ENCODE peak calls at places on chromosomes 4 and X, in eight cellular contexts. K is SK-N-SH, X is colonic mucosa, B is dorsolateral prefrontal cortex, Q is heart right ventricle, W is epithelial cell of prostate, F is pancreas, I is uterus. M is an unnamed sample.

GRCh38 chr4:145341381-145341780 is 140.3 kb upstream of the SMAD1 start:
- DNase-seq in K (no peak), X (no peak), B (no peak), Q (no peak), W (no peak), F (no peak), I (no peak), M (no peak)

GRCh38 chrX:79195027-79195426 is 50.5 kb downstream of the GPR174 start:
- DNase-seq in K (no peak), X (no peak), B (no peak), Q (no peak), W (no peak), F (no peak), I (no peak), M (no peak)

GRCh38 chrX:78545233-78545632 is 113.9 kb downstream of the RTL3 start:
- DNase-seq in K (no peak), X (no peak), B (no peak), Q (no peak), W (no peak), F (no peak), I (no peak), M (no peak)

GRCh38 chr4:153112071-153112460 is 92.2 kb upstream of the TRIM2 start:
- DNase-seq in K (no peak), X (no peak), B (no peak), Q (no peak), W (no peak), F (no peak), I (no peak), M (peak)

GRCh38 chrX:117957128-117957527 is 159.5 kb downstream of the KLHL13 start:
- DNase-seq in K (no peak), X (no peak), B (no peak), Q (no peak), W (no peak), F (no peak), I (no peak), M (no peak)

GRCh38 chrX:130637591-130637990 is 235.8 kb downstream of the RBMX2 start:
- DNase-seq in K (no peak), X (no peak), B (no peak), Q (no peak), W (no peak), F (no peak), I (no peak), M (no peak)

GRCh38 chr4:54063737-54064316 is 578 bp downstream of the CHIC2 start:
- DNase-seq in K (peak), X (peak), B (peak), Q (no peak), W (no peak), F (peak), I (peak), M (peak)

GRCh38 chr4:1283711-1284110 is 6.0 kb upstream of the MAEA start:
- DNase-seq in K (no peak), X (peak), B (no peak), Q (no peak), W (no peak), F (no peak), I (no peak), M (no peak)

GRCh38 chrX:124426824-124427223 is 80.5 kb downstream of the SH2D1A start:
- DNase-seq in K (no peak), X (no peak), B (no peak), Q (no peak), W (no peak), F (no peak), I (no peak), M (no peak)

GRCh38 chr4:167031534-167032156 is 202.6 kb downstream of the SPOCK3 start:
- DNase-seq in K (no peak), X (no peak), B (no peak), Q (no peak), W (peak), F (no peak), I (no peak), M (no peak)

GRCh38 chr4:89049853-89050252 is 7.1 kb downstream of the FAM13A start:
- DNase-seq in K (no peak), X (no peak), B (no peak), Q (no peak), W (no peak), F (no peak), I (no peak), M (no peak)
- H3K27ac ChIP-seq in K (no peak), X (no peak), B (no peak), Q (no peak), W (no peak), F (no peak), I (no peak), M (no peak)

GRCh38 chrX:20063153-20063552 is 53.6 kb downstream of the MAP7D2 start:
- DNase-seq in K (no peak), X (no peak), B (no peak), Q (no peak), W (no peak), F (no peak), I (no peak), M (no peak)
- H3K27ac ChIP-seq in K (no peak), X (no peak), B (no peak), Q (no peak), W (no peak), F (no peak), I (no peak), M (no peak)

GRCh38 chrX:153983321-153983729 is 10.8 kb downstream of the TMEM187 start:
- DNase-seq in K (no peak), X (no peak), B (no peak), Q (no peak), W (no peak), F (no peak), I (no peak), M (no peak)
- H3K27ac ChIP-seq in K (no peak), X (no peak), B (no peak), Q (no peak), W (no peak), F (no peak), I (no peak), M (peak)

GRCh38 chr4:6715704-6716017 is 313 bp upstream of the BLOC1S4 start:
- DNase-seq in K (no peak), X (no peak), B (no peak), Q (no peak), W (no peak), F (no peak), I (no peak), M (no peak)
- H3K27ac ChIP-seq in K (peak), X (peak), B (peak), Q (peak), W (peak), F (peak), I (peak), M (peak)

DNA sequence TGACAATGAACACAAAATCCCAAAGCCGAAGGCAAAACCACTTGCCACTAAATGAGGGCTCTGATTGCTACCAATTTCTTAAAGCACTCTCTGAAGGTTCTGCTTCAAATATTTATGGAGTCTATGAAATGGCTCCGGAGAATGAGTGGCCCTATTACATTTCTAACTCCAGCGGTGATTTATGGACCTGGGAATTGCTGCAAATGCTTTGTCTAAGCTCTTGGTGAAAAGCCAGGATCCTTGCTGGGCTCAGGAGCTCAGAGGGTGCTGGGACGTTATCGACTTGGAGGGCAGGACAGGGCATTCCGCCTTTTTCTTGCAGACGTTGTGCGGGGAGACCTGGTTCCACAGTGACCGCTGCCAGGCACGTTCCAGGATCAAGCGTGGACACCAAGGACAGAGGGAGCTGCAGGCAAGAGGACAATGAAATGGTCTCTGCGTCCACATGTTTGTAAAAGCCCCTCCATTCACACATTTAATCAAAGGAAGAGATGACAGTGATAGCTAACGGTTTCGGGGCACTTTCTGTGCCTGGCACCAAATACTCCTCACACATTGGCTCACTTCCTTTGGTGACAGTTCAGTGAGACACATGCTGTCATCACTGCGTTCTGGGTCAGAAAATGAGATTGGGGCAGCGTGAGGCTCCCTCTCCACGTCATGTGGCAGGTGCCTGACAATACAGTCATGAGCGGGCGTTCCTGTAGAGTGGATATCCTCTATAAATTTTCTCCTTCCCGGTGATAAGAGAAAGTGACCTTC is 58.8 kb downstream of the C4orf50 start:
- DNase-seq in K (no peak), X (no peak), B (no peak), Q (no peak), W (no peak), F (peak), I (no peak), M (no peak)
- H3K27ac ChIP-seq in K (no peak), X (no peak), B (no peak), Q (no peak), W (no peak), F (no peak), I (no peak), M (no peak)

DNA sequence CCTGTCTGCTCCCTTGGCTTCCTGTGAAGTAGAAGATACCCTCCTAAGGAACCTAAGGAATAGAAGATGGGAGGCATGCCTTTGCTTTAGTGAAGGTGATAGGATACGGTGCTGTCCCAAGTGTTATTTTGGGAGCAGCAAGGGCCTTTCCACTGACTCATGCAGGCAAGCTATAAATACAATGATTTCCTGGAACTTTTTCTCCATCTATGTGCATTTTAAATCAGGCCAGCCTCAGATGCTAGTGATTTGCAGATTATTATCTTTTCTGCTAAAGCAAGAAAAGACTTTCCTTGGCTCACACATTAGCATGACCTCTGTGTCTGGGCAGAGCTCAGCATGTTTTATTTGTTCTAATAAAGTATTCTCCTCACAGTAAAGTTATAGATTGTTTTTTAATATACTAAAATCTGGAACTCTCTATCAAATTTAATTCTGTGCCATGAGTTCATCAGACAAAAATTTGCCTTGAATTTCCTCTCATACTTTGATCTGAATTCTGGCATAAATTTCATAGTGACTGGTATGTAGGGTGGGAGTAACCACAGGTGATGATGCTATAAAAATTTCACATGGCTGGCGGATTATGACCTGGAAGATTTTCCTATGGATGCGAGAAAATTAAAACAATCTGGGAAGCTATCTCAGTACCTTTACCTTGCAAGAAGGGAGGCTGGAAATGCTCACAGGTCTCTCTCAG is 131.7 kb downstream of the REPS2 start:
- DNase-seq in K (no peak), X (no peak), B (no peak), Q (no peak), W (no peak), F (no peak), I (no peak), M (no peak)
- H3K27ac ChIP-seq in K (peak), X (no peak), B (no peak), Q (no peak), W (no peak), F (no peak), I (peak), M (no peak)

DNA sequence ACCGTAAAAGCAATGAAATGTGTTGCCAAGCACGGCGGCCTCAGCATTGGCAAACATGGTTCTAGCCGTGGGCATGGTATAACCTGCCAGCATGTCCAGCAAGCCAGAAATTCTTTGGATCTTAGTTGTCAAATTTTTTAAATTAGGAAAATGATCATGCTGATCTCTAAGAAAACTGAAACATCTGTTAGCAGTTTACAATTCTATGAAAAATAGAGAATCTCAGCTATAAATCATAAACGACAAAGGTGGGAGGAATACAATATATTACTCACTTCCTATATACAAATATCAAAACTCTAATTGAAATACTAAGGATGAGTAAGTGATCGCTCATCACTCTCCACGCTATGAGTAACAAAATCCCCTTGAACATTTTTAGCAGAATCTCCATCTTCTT is 130.3 kb downstream of the ADGRA3 start:
- DNase-seq in K (no peak), X (no peak), B (no peak), Q (no peak), W (peak), F (no peak), I (no peak), M (no peak)
- H3K27ac ChIP-seq in K (no peak), X (no peak), B (no peak), Q (no peak), W (peak), F (no peak), I (no peak), M (no peak)

GRCh38 chr4:88382621-88383020 is 4.0 kb downstream of the HERC6 start:
- DNase-seq in K (no peak), X (no peak), B (no peak), Q (no peak), W (peak), F (no peak), I (no peak), M (peak)
- H3K27ac ChIP-seq in K (no peak), X (no peak), B (no peak), Q (peak), W (no peak), F (no peak), I (peak), M (peak)

M was measured in CD4-positive, CD25-positive, alpha-beta regulatory T cell.